ENCODE peak calls at places on chromosomes 6 and 20, in six cellular contexts. One of them, this sample, is unnamed.

GRCh38 chr6:26197736-26198625 is 110.8 kb downstream of the HFE start:
- DNase-seq in HFFc6: peak; percentile 18
- DNase-seq in endothelial cell of umbilical vein: peak; percentile 63
- DNase-seq in A549: no peak
- DNase-seq in stimulated activated CD8-positive, alpha-beta memory T cell treated with anti-CD3 and anti-CD28 coated beads, Interleukin-2, amount 100 ng/mL, for 1 hour: no peak
- DNase-seq in EL: peak; percentile 63
- DNase-seq in this sample: peak; percentile 19

GRCh38 chr6:18245642-18246041 is 18.7 kb downstream of the DEK start:
- DNase-seq in HFFc6: no peak
- DNase-seq in endothelial cell of umbilical vein: no peak
- DNase-seq in A549: no peak
- DNase-seq in stimulated activated CD8-positive, alpha-beta memory T cell treated with anti-CD3 and anti-CD28 coated beads, Interleukin-2, amount 100 ng/mL, for 1 hour: no peak
- DNase-seq in EL: no peak
- DNase-seq in this sample: no peak

GRCh38 chr6:19838442-19839236 is 1.5 kb downstream of the ID4 start:
- DNase-seq in HFFc6: no peak
- DNase-seq in endothelial cell of umbilical vein: no peak
- DNase-seq in A549: peak; percentile 27
- DNase-seq in stimulated activated CD8-positive, alpha-beta memory T cell treated with anti-CD3 and anti-CD28 coated beads, Interleukin-2, amount 100 ng/mL, for 1 hour: no peak
- DNase-seq in EL: peak; percentile 21
- DNase-seq in this sample: peak; percentile 58

GRCh38 chr6:27679308-27679967 is 206.5 kb upstream of the ZNF184 start:
- DNase-seq in HFFc6: no peak
- DNase-seq in endothelial cell of umbilical vein: no peak
- DNase-seq in A549: no peak
- DNase-seq in stimulated activated CD8-positive, alpha-beta memory T cell treated with anti-CD3 and anti-CD28 coated beads, Interleukin-2, amount 100 ng/mL, for 1 hour: no peak
- DNase-seq in EL: no peak
- DNase-seq in this sample: no peak

GRCh38 chr20:40948352-40949267 is 80.0 kb upstream of the TOP1 start:
- DNase-seq in HFFc6: peak; percentile 41
- DNase-seq in endothelial cell of umbilical vein: no peak
- DNase-seq in A549: no peak
- DNase-seq in stimulated activated CD8-positive, alpha-beta memory T cell treated with anti-CD3 and anti-CD28 coated beads, Interleukin-2, amount 100 ng/mL, for 1 hour: no peak
- DNase-seq in EL: peak; percentile 49
- DNase-seq in this sample: no peak

GRCh38 chr6:139965393-139965792 is 590.9 kb upstream of the CITED2 start:
- DNase-seq in HFFc6: no peak
- DNase-seq in endothelial cell of umbilical vein: peak; percentile 25
- DNase-seq in A549: no peak
- DNase-seq in stimulated activated CD8-positive, alpha-beta memory T cell treated with anti-CD3 and anti-CD28 coated beads, Interleukin-2, amount 100 ng/mL, for 1 hour: no peak
- DNase-seq in EL: no peak
- DNase-seq in this sample: no peak

GRCh38 chr20:44720994-44721784 is 6.0 kb downstream of the CCN5 start:
- DNase-seq in HFFc6: peak; percentile 85
- DNase-seq in endothelial cell of umbilical vein: peak; percentile 46
- DNase-seq in A549: peak; percentile 86
- DNase-seq in stimulated activated CD8-positive, alpha-beta memory T cell treated with anti-CD3 and anti-CD28 coated beads, Interleukin-2, amount 100 ng/mL, for 1 hour: no peak
- DNase-seq in EL: peak; percentile 90
- DNase-seq in this sample: peak; percentile 32

GRCh38 chr6:52243282-52243893 is 912 bp downstream of the IL17F start:
- DNase-seq in HFFc6: no peak
- DNase-seq in endothelial cell of umbilical vein: peak; percentile 43
- DNase-seq in A549: no peak
- DNase-seq in stimulated activated CD8-positive, alpha-beta memory T cell treated with anti-CD3 and anti-CD28 coated beads, Interleukin-2, amount 100 ng/mL, for 1 hour: no peak
- DNase-seq in EL: no peak
- DNase-seq in this sample: no peak